ENCODE peak calls at places on chromosome 11, in nine cellular contexts. C is uterus, R is Peyer's patch, I is heart left ventricle, U is H1, X is transverse colon, N is HepG2, W is GM12878, S is adrenal gland. P is an unnamed sample.

GRCh38 chr11:88100161-88100560 is 75.1 kb downstream of the RAB38 start:
- DNase-seq in C (no peak), R (no peak), I (no peak), U (no peak), X (no peak), N (no peak), W (no peak), S (no peak), P (no peak)

GRCh38 chr11:76810151-76810853 is 27.1 kb downstream of the TSKU start:
- DNase-seq in C (no peak), R (peak; percentile 77), I (peak; percentile 45), U (no peak), X (peak; percentile 64), N (no peak), W (no peak), S (peak; percentile 75), P (peak; percentile 19)

GRCh38 chr11:8810331-8811301 is 100.4 kb upstream of the AKIP1 start:
- DNase-seq in C (peak; percentile 89), R (peak; percentile 84), I (peak; percentile 85), U (peak; percentile 82), X (peak; percentile 83), N (peak; percentile 63), W (no peak), S (peak; percentile 86), P (peak; percentile 77)

GRCh38 chr11:78351193-78351592 is 66.4 kb downstream of the GAB2 start:
- DNase-seq in C (no peak), R (no peak), I (no peak), U (no peak), X (no peak), N (no peak), W (no peak), S (no peak), P (no peak)

GRCh38 chr11:13109616-13110015 is 100.5 kb downstream of the RASSF10 start:
- DNase-seq in C (no peak), R (no peak), I (no peak), U (no peak), X (no peak), N (no peak), W (no peak), S (no peak), P (no peak)

GRCh38 chr11:82730286-82730685 is 3.4 kb downstream of the FAM181B start:
- DNase-seq in C (no peak), R (no peak), I (no peak), U (no peak), X (no peak), N (no peak), W (no peak), S (no peak), P (no peak)

GRCh38 chr11:119786431-119787073 is 57.6 kb upstream of the NECTIN1 start:
- DNase-seq in C (no peak), R (no peak), I (no peak), U (no peak), X (no peak), N (no peak), W (peak; percentile 11), S (no peak), P (no peak)

GRCh38 chr11:81492923-81493445 is 1240.7 kb downstream of the FAM181B start:
- DNase-seq in C (no peak), R (no peak), I (no peak), U (no peak), X (no peak), N (no peak), W (no peak), S (no peak), P (no peak)

GRCh38 chr11:43427971-43428370 is 69.3 kb downstream of the TTC17 start:
- DNase-seq in C (no peak), R (no peak), I (no peak), U (no peak), X (no peak), N (no peak), W (no peak), S (no peak), P (no peak)

GRCh38 chr11:73851046-73851764 is 25.4 kb downstream of the COA4 start:
- DNase-seq in C (no peak), R (no peak), I (no peak), U (no peak), X (no peak), N (no peak), W (no peak), S (no peak), P (no peak)

GRCh38 chr11:32891657-32892354 is 805 bp upstream of the QSER1 start:
- DNase-seq in C (no peak), R (no peak), I (no peak), U (no peak), X (no peak), N (no peak), W (no peak), S (no peak), P (no peak)

GRCh38 chr11:67356867-67357561 is 3.7 kb upstream of the POLD4 start:
- DNase-seq in C (peak; percentile 74), R (peak; percentile 85), I (peak; percentile 65), U (peak; percentile 84), X (peak; percentile 81), N (peak; percentile 76), W (no peak), S (peak; percentile 78), P (no peak)

GRCh38 chr11:96014234-96014633 is 90.3 kb upstream of the MTMR2 start:
- DNase-seq in C (no peak), R (no peak), I (no peak), U (no peak), X (no peak), N (peak; percentile 97), W (peak; percentile 36), S (no peak), P (no peak)

GRCh38 chr11:35040221-35040942 is 98.6 kb upstream of the CD44 start:
- DNase-seq in C (no peak), R (peak; percentile 75), I (no peak), U (no peak), X (no peak), N (no peak), W (peak; percentile 84), S (no peak), P (no peak)

GRCh38 chr11:68821670-68822069 is 20.0 kb downstream of the CPT1A start:
- DNase-seq in C (no peak), R (no peak), I (no peak), U (no peak), X (no peak), N (no peak), W (no peak), S (no peak), P (no peak)

GRCh38 chr11:47980093-47980906 is at the start of gene PTPRJ:
- DNase-seq in C (peak; percentile 25), R (peak; percentile 77), I (peak; percentile 58), U (peak; percentile 74), X (peak; percentile 63), N (no peak), W (no peak), S (peak; percentile 35), P (peak; percentile 64)

GRCh38 chr11:126112547-126112946 is 49.9 kb upstream of the CDON start:
- DNase-seq in C (no peak), R (no peak), I (no peak), U (no peak), X (no peak), N (no peak), W (no peak), S (no peak), P (no peak)

GRCh38 chr11:95975343-95975742 is 51.4 kb upstream of the MTMR2 start:
- DNase-seq in C (no peak), R (no peak), I (no peak), U (no peak), X (no peak), N (no peak), W (no peak), S (no peak), P (no peak)

GRCh38 chr11:27234043-27234668 is 128.9 kb downstream of the CCDC34 start:
- DNase-seq in C (peak; percentile 80), R (peak; percentile 85), I (peak; percentile 21), U (no peak), X (peak; percentile 56), N (peak; percentile 82), W (peak; percentile 91), S (peak; percentile 66), P (no peak)

DNA sequence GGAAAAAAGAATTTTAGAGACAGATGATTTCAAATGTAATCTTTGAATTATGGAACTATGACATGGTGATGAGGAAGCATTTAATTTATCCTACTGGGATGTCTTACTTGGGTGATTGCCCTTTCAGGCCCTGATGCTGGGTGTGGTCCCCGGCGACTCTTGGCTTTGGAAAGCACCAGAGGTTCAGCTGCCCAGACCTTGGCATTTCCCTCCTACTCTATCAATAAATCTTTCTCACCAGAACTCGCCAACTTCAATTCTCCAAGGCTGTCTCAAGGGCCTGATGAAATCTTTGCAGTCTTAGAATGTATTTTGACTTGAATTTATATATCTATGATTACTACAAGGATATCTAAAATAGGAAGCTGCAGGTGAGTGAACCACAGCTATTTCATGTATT is 18.5 kb upstream of the OR4D5 start:
- DNase-seq in C (no peak), R (no peak), I (no peak), U (no peak), X (no peak), N (no peak), W (no peak), S (no peak), P (no peak)
- TF ChIP-seq POLR2A in C (no peak), R (no peak), I (no peak), U (no peak), X (no peak), N (no peak), W (no peak), S (no peak), P (no peak)

DNA sequence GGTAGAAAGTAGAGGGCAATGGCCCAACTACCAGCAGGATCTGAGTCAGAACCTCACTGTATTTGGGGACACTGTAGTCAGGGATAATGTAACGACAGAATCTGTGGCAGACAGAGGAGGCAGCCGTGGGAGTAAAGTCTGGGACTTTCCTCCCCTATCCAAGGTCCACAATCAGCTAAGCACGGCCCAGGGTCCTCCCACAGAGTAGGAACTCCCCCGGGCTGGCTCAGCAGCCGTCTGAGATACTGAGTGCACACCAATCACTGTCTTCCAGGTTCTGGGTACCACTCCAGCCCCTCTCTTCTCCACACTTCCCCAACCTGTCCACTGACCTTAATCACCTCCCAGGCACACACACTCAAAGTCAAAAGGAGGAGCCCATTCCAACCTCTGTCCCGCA is 3.2 kb downstream of the IGSF9B start:
- DNase-seq in C (no peak), R (no peak), I (no peak), U (no peak), X (no peak), N (no peak), W (no peak), S (no peak), P (no peak)
- H3K27ac ChIP-seq in C (peak overlapping the region; percentile 30), R (no peak overlapping the region), I (peak overlapping the region; percentile 94), U (no peak overlapping the region), X (peak overlapping the region; percentile 89), N (no peak overlapping the region), W (no peak overlapping the region), S (no peak overlapping the region), P (no peak overlapping the region)

DNA sequence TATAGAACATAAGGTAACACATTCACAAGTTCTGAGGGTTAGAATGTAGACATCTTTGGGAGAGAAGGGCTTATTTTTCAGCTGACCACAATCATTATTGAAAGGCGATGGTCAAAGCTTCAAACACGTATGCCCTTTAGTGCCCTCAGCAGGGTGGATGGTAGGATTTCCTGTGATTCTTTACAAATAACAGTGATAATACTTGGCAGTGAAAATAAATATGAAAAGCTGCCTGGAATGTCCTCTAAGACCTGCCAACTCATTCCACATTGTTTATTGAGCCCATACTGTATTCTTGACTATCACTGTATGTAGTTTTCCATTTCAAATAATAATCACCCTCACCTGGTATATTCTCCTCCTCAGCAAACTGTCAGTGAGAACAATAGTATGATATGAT is 13.7 kb upstream of the MPEG1 start:
- DNase-seq in C (no peak), R (no peak), I (no peak), U (no peak), X (no peak), N (no peak), W (no peak), S (no peak), P (no peak)
- TF ChIP-seq POLR2A in C (no peak), R (no peak), I (no peak), U (no peak), X (no peak), N (no peak), W (no peak), S (no peak), P (no peak)

GRCh38 chr11:117068303-117068860 is 29.8 kb downstream of the SIK3 start:
- DNase-seq in C (no peak), R (no peak), I (no peak), U (no peak), X (no peak), N (no peak), W (no peak), S (no peak), P (no peak)
- H3K27ac ChIP-seq in C (no peak overlapping the region), R (no peak overlapping the region), I (no peak overlapping the region), U (no peak overlapping the region), X (no peak overlapping the region), N (no peak overlapping the region), W (no peak overlapping the region), S (no peak overlapping the region), P (peak overlapping the region; percentile 4)

P was measured in breast epithelium.